ENCODE peak calls at places on chromosomes 16 and 17, in seven cellular contexts. One of them, this sample, is unnamed.

GRCh38 chr16:56191807-56192643 is 736 bp downstream of the GNAO1 start:
- DNase-seq in COLO829: no peak
- DNase-seq in left ventricle myocardium inferior: no peak
- DNase-seq in skeletal muscle cell: no peak
- DNase-seq in thoracic aorta: no peak
- DNase-seq in OCI-LY7: no peak
- DNase-seq in iPS DF 19.7: no peak
- DNase-seq in this sample: no peak

GRCh38 chr16:11374255-11374654 is 29.0 kb downstream of the RMI2 start:
- DNase-seq in COLO829: no peak
- DNase-seq in iPS DF 19.7: no peak
- DNase-seq in thoracic aorta: no peak
- DNase-seq in left ventricle myocardium inferior: no peak
- DNase-seq in OCI-LY7: no peak
- DNase-seq in skeletal muscle cell: no peak
- DNase-seq in this sample: no peak

GRCh38 chr16:85329059-85329812 is 217.0 kb upstream of the CIBAR2 start:
- DNase-seq in thoracic aorta: no peak
- DNase-seq in skeletal muscle cell: no peak
- DNase-seq in OCI-LY7: no peak
- DNase-seq in left ventricle myocardium inferior: no peak
- DNase-seq in iPS DF 19.7: no peak
- DNase-seq in COLO829: no peak
- DNase-seq in this sample: peak

GRCh38 chr16:49491111-49491670 is 117.6 kb downstream of the C16orf78 start:
- DNase-seq in left ventricle myocardium inferior: no peak
- DNase-seq in iPS DF 19.7: no peak
- DNase-seq in COLO829: no peak
- DNase-seq in skeletal muscle cell: no peak
- DNase-seq in OCI-LY7: no peak
- DNase-seq in thoracic aorta: no peak
- DNase-seq in this sample: no peak

GRCh38 chr16:82874251-82874650 is 247.5 kb downstream of the CDH13 start:
- DNase-seq in OCI-LY7: no peak
- DNase-seq in left ventricle myocardium inferior: no peak
- DNase-seq in thoracic aorta: no peak
- DNase-seq in skeletal muscle cell: no peak
- DNase-seq in COLO829: no peak
- DNase-seq in iPS DF 19.7: no peak
- DNase-seq in this sample: no peak

GRCh38 chr17:2963332-2964027 is 99.9 kb downstream of the OR1D5 start:
- DNase-seq in iPS DF 19.7: no peak
- DNase-seq in OCI-LY7: no peak
- DNase-seq in COLO829: no peak
- DNase-seq in thoracic aorta: no peak
- DNase-seq in left ventricle myocardium inferior: no peak
- DNase-seq in skeletal muscle cell: no peak
- DNase-seq in this sample: no peak

GRCh38 chr16:88301431-88301830 is 81.3 kb upstream of the ZNF469 start:
- DNase-seq in thoracic aorta: no peak
- DNase-seq in iPS DF 19.7: no peak
- DNase-seq in COLO829: no peak
- DNase-seq in skeletal muscle cell: no peak
- DNase-seq in OCI-LY7: no peak
- DNase-seq in left ventricle myocardium inferior: no peak
- DNase-seq in this sample: no peak

GRCh38 chr17:63431618-63431938 is 14.5 kb downstream of the CYB561 start:
- DNase-seq in thoracic aorta: no peak
- DNase-seq in left ventricle myocardium inferior: no peak
- DNase-seq in skeletal muscle cell: no peak
- DNase-seq in OCI-LY7: no peak
- DNase-seq in COLO829: no peak
- DNase-seq in iPS DF 19.7: no peak
- DNase-seq in this sample: no peak

GRCh38 chr16:7086842-7087616 is 245.6 kb upstream of the RBFOX1 start:
- DNase-seq in skeletal muscle cell: peak
- DNase-seq in iPS DF 19.7: no peak
- DNase-seq in OCI-LY7: no peak
- DNase-seq in COLO829: no peak
- DNase-seq in thoracic aorta: no peak
- DNase-seq in left ventricle myocardium inferior: peak
- DNase-seq in this sample: peak

GRCh38 chr17:82299452-82299851 is 18.0 kb downstream of the CD7 start:
- DNase-seq in thoracic aorta: no peak
- DNase-seq in COLO829: no peak
- DNase-seq in iPS DF 19.7: no peak
- DNase-seq in OCI-LY7: no peak
- DNase-seq in left ventricle myocardium inferior: no peak
- DNase-seq in skeletal muscle cell: no peak
- DNase-seq in this sample: no peak

GRCh38 chr16:67967956-67968439 is 439 bp downstream of the SLC12A4 start:
- DNase-seq in COLO829: no peak
- DNase-seq in skeletal muscle cell: no peak
- DNase-seq in iPS DF 19.7: no peak
- DNase-seq in left ventricle myocardium inferior: peak
- DNase-seq in thoracic aorta: no peak
- DNase-seq in OCI-LY7: peak
- DNase-seq in this sample: no peak

GRCh38 chr17:46770818-46771600 is 47.5 kb downstream of the WNT3 start:
- DNase-seq in iPS DF 19.7: no peak
- DNase-seq in thoracic aorta: no peak
- DNase-seq in COLO829: no peak
- DNase-seq in OCI-LY7: peak
- DNase-seq in left ventricle myocardium inferior: peak
- DNase-seq in skeletal muscle cell: no peak
- DNase-seq in this sample: peak

GRCh38 chr17:13513039-13513405 is 88.7 kb downstream of the HS3ST3A1 start:
- DNase-seq in left ventricle myocardium inferior: no peak
- DNase-seq in thoracic aorta: no peak
- DNase-seq in skeletal muscle cell: peak
- DNase-seq in COLO829: no peak
- DNase-seq in OCI-LY7: no peak
- DNase-seq in iPS DF 19.7: no peak
- DNase-seq in this sample: no peak

GRCh38 chr17:58219789-58220183 is 731 bp upstream of the MKS1 start:
- DNase-seq in left ventricle myocardium inferior: no peak
- DNase-seq in thoracic aorta: no peak
- DNase-seq in COLO829: peak
- DNase-seq in iPS DF 19.7: no peak
- DNase-seq in OCI-LY7: no peak
- DNase-seq in skeletal muscle cell: no peak
- DNase-seq in this sample: no peak

GRCh38 chr16:64586756-64587155 is 535.1 kb downstream of the CDH11 start:
- DNase-seq in skeletal muscle cell: peak
- DNase-seq in thoracic aorta: no peak
- DNase-seq in COLO829: no peak
- DNase-seq in left ventricle myocardium inferior: no peak
- DNase-seq in OCI-LY7: no peak
- DNase-seq in iPS DF 19.7: no peak
- DNase-seq in this sample: no peak

GRCh38 chr16:51508813-51509212 is 357.7 kb upstream of the SALL1 start:
- DNase-seq in iPS DF 19.7: no peak
- DNase-seq in COLO829: no peak
- DNase-seq in skeletal muscle cell: no peak
- DNase-seq in thoracic aorta: no peak
- DNase-seq in left ventricle myocardium inferior: no peak
- DNase-seq in OCI-LY7: no peak
- DNase-seq in this sample: no peak

GRCh38 chr16:16109453-16110110 is 113.7 kb downstream of the ABCC6 start:
- DNase-seq in OCI-LY7: no peak
- DNase-seq in iPS DF 19.7: no peak
- DNase-seq in skeletal muscle cell: no peak
- DNase-seq in thoracic aorta: no peak
- DNase-seq in left ventricle myocardium inferior: no peak
- DNase-seq in COLO829: no peak
- DNase-seq in this sample: no peak

GRCh38 chr17:6675426-6675825 is 23.9 kb downstream of the C17orf100 start:
- DNase-seq in skeletal muscle cell: no peak
- DNase-seq in OCI-LY7: no peak
- DNase-seq in thoracic aorta: no peak
- DNase-seq in iPS DF 19.7: no peak
- DNase-seq in left ventricle myocardium inferior: no peak
- DNase-seq in COLO829: no peak
- DNase-seq in this sample: no peak

GRCh38 chr16:15643453-15644305 is 725 bp upstream of the MARF1 start:
- DNase-seq in thoracic aorta: no peak
- DNase-seq in left ventricle myocardium inferior: no peak
- DNase-seq in COLO829: peak
- DNase-seq in OCI-LY7: peak
- DNase-seq in skeletal muscle cell: no peak
- DNase-seq in iPS DF 19.7: no peak
- DNase-seq in this sample: no peak

GRCh38 chr17:50362661-50363060 is 10.3 kb downstream of the MRPL27 start:
- DNase-seq in OCI-LY7: no peak
- DNase-seq in skeletal muscle cell: no peak
- DNase-seq in iPS DF 19.7: no peak
- DNase-seq in left ventricle myocardium inferior: no peak
- DNase-seq in thoracic aorta: no peak
- DNase-seq in COLO829: no peak
- DNase-seq in this sample: no peak

GRCh38 chr16:70708381-70709253 is 22.8 kb upstream of the MTSS2 start:
- DNase-seq in thoracic aorta: no peak
- DNase-seq in COLO829: no peak
- DNase-seq in OCI-LY7: no peak
- DNase-seq in left ventricle myocardium inferior: no peak
- DNase-seq in skeletal muscle cell: no peak
- DNase-seq in iPS DF 19.7: no peak
- DNase-seq in this sample: no peak

GRCh38 chr16:21666772-21667171 is 3.0 kb downstream of the OTOA start:
- DNase-seq in left ventricle myocardium inferior: no peak
- DNase-seq in skeletal muscle cell: no peak
- DNase-seq in iPS DF 19.7: no peak
- DNase-seq in COLO829: peak
- DNase-seq in OCI-LY7: no peak
- DNase-seq in thoracic aorta: no peak
- DNase-seq in this sample: no peak

GRCh38 chr16:72362972-72363371 is 191.0 kb upstream of the PMFBP1 start:
- DNase-seq in COLO829: no peak
- DNase-seq in skeletal muscle cell: no peak
- DNase-seq in iPS DF 19.7: no peak
- DNase-seq in left ventricle myocardium inferior: no peak
- DNase-seq in OCI-LY7: no peak
- DNase-seq in thoracic aorta: no peak
- DNase-seq in this sample: no peak

GRCh38 chr16:31465788-31466370 is 6.1 kb upstream of the TGFB1I1 start:
- DNase-seq in COLO829: no peak
- DNase-seq in OCI-LY7: no peak
- DNase-seq in thoracic aorta: no peak
- DNase-seq in iPS DF 19.7: no peak
- DNase-seq in skeletal muscle cell: no peak
- DNase-seq in left ventricle myocardium inferior: no peak
- DNase-seq in this sample: no peak

GRCh38 chr16:89266521-89267134 is 49.1 kb downstream of the ZNF778 start:
- DNase-seq in left ventricle myocardium inferior: no peak
- DNase-seq in skeletal muscle cell: no peak
- DNase-seq in thoracic aorta: no peak
- DNase-seq in OCI-LY7: no peak
- DNase-seq in iPS DF 19.7: no peak
- DNase-seq in COLO829: no peak
- DNase-seq in this sample: no peak

GRCh38 chr16:57994778-57995177 is 5.7 kb downstream of the ZNF319 start:
- DNase-seq in COLO829: no peak
- DNase-seq in iPS DF 19.7: no peak
- DNase-seq in left ventricle myocardium inferior: peak
- DNase-seq in thoracic aorta: no peak
- DNase-seq in skeletal muscle cell: no peak
- DNase-seq in OCI-LY7: peak
- DNase-seq in this sample: peak

GRCh38 chr17:21034350-21035235 is 8.2 kb downstream of the USP22 start:
- DNase-seq in COLO829: no peak
- DNase-seq in skeletal muscle cell: no peak
- DNase-seq in left ventricle myocardium inferior: no peak
- DNase-seq in thoracic aorta: no peak
- DNase-seq in OCI-LY7: peak
- DNase-seq in iPS DF 19.7: no peak
- DNase-seq in this sample: no peak

GRCh38 chr16:56869513-56870270 is 4.7 kb downstream of the SLC12A3 start:
- DNase-seq in left ventricle myocardium inferior: no peak
- DNase-seq in COLO829: no peak
- DNase-seq in thoracic aorta: no peak
- DNase-seq in OCI-LY7: peak
- DNase-seq in iPS DF 19.7: peak
- DNase-seq in skeletal muscle cell: no peak
- DNase-seq in this sample: no peak

GRCh38 chr16:3454631-3455147 is 11.2 kb downstream of the NAA60 start:
- DNase-seq in COLO829: no peak
- DNase-seq in skeletal muscle cell: no peak
- DNase-seq in iPS DF 19.7: no peak
- DNase-seq in left ventricle myocardium inferior: no peak
- DNase-seq in OCI-LY7: no peak
- DNase-seq in thoracic aorta: no peak
- DNase-seq in this sample: no peak

GRCh38 chr17:39527220-39527813 is 66.0 kb downstream of the CDK12 start:
- DNase-seq in thoracic aorta: no peak
- DNase-seq in COLO829: no peak
- DNase-seq in left ventricle myocardium inferior: no peak
- DNase-seq in iPS DF 19.7: peak
- DNase-seq in OCI-LY7: peak
- DNase-seq in skeletal muscle cell: no peak
- DNase-seq in this sample: no peak